ENCODE peak calls at places on chromosome 19, in nine cellular contexts. N is tibial nerve; Y is activated CD4-positive, CD25-positive, alpha-beta regulatory T cell treated with anti-CD3 and anti-CD28 coated beads, Interleukin-2, amount 50 U/mL, for 16 hours; T is AG09309; F is activated T-helper 1 cell treated with anti-CD3 and anti-CD28 coated beads, Interleukin-2, amount 50 U/mL, for 16 hours; V is neural progenitor cell; R is fibroblast of lung; O is amniotic epithelial cell; D is IMR-90. E is an unnamed sample.

GRCh38 chr19:1774999-1775772 is 21.9 kb downstream of the ONECUT3 start:
- DNase-seq in Y (no peak), T (no peak), F (no peak), O (peak; percentile 20), V (no peak), N (no peak), D (no peak), R (no peak), E (peak; percentile 80)

GRCh38 chr19:1232652-1233360 is 5.0 kb downstream of the CBARP start:
- DNase-seq in D (peak; percentile 72), Y (no peak), N (no peak), F (no peak), O (peak; percentile 84), V (no peak), T (no peak), R (peak; percentile 64), E (no peak)

GRCh38 chr19:53365899-53366493 is 491 bp downstream of the ZNF525 start:
- DNase-seq in T (no peak), R (no peak), V (peak; percentile 66), D (no peak), O (no peak), N (no peak), F (peak; percentile 15), Y (no peak), E (peak; percentile 38)

GRCh38 chr19:49541914-49542313 is 14.1 kb downstream of the RCN3 start:
- DNase-seq in N (no peak), F (no peak), O (no peak), Y (no peak), D (no peak), V (no peak), T (no peak), R (no peak), E (no peak)

GRCh38 chr19:39155741-39156140 is 30.2 kb downstream of the PAK4 start:
- DNase-seq in O (no peak), V (no peak), Y (no peak), F (no peak), R (no peak), T (no peak), N (no peak), D (no peak), E (no peak)

GRCh38 chr19:18603255-18603957 is 3.2 kb downstream of the CRLF1 start:
- DNase-seq in T (no peak), O (no peak), D (no peak), N (no peak), R (peak; percentile 32), Y (no peak), F (no peak), V (peak; percentile 75), E (peak; percentile 71)

GRCh38 chr19:43526884-43527859 is at the start of gene ETHE1:
- DNase-seq in N (peak; percentile 70), V (peak; percentile 92), R (peak; percentile 51), T (no peak), F (peak; percentile 46), D (peak; percentile 31), Y (peak; percentile 41), O (peak; percentile 44), E (peak; percentile 84)

GRCh38 chr19:5641171-5641570 is 18.3 kb downstream of the SAFB start:
- DNase-seq in V (no peak), D (no peak), Y (no peak), T (no peak), F (no peak), R (no peak), O (peak; percentile 27), N (no peak), E (no peak)

GRCh38 chr19:17448190-17448967 is at the start of gene TMEM221:
- DNase-seq in V (peak; percentile 83), N (peak; percentile 24), D (no peak), Y (no peak), F (peak; percentile 22), T (no peak), O (no peak), R (peak; percentile 16), E (peak; percentile 66)

E was measured in NCI-H82.